ENCODE peak calls at places on chromosomes 11 and 22, in seven cellular contexts. L is putamen, G is H54, A is tibial nerve, O is heart left ventricle, M is right lobe of liver, N is stromal cell of bone marrow. F is an unnamed sample.

GRCh38 chr11:60914620-60915249 is 777 bp downstream of the TMEM109 start:
- DNase-seq in L (no peak), G (no peak), A (no peak), O (no peak), M (no peak), N (peak), F (no peak)

GRCh38 chr11:62269654-62270278 is at the start of gene SCGB2A2:
- DNase-seq in L (no peak), G (no peak), A (no peak), O (no peak), M (no peak), N (no peak), F (no peak)

GRCh38 chr22:22745225-22746060 is 101.0 kb downstream of the GGTLC2 start:
- DNase-seq in L (no peak), G (peak), A (no peak), O (no peak), M (peak), N (no peak), F (peak)

GRCh38 chr11:66951927-66952337 is 6.3 kb downstream of the PC start:
- DNase-seq in L (no peak), G (no peak), A (no peak), O (no peak), M (no peak), N (no peak), F (no peak)

GRCh38 chr11:68414457-68415221 is 45.9 kb upstream of the PPP6R3 start:
- DNase-seq in L (no peak), G (no peak), A (no peak), O (no peak), M (no peak), N (no peak), F (no peak)

GRCh38 chr11:26761382-26761781 is 39.5 kb upstream of the SLC5A12 start:
- DNase-seq in L (no peak), G (no peak), A (no peak), O (no peak), M (no peak), N (no peak), F (no peak)

GRCh38 chr22:23503736-23504440 is 76.2 kb downstream of the IGLL1 start:
- DNase-seq in L (no peak), G (no peak), A (no peak), O (peak), M (no peak), N (no peak), F (no peak)

GRCh38 chr11:106959800-106960199 is 58.5 kb downstream of the GUCY1A2 start:
- DNase-seq in L (no peak), G (no peak), A (no peak), O (no peak), M (no peak), N (no peak), F (no peak)

GRCh38 chr11:27468209-27468608 is 4.4 kb downstream of the LGR4 start:
- DNase-seq in L (no peak), G (no peak), A (no peak), O (no peak), M (no peak), N (peak), F (no peak)

F was measured in activated B cell treated with CpG ODN at 0.5 μM for 24 hours.